ENCODE peak calls at places on chromosomes 12 and 14, in six cellular contexts. R, X, P, C, W and D are unnamed samples.
A peak's percentile ranks its signal among the peaks of the same experiment; 100 is the strongest.

GRCh38 chr14:71441142-71441541 is 491.1 kb upstream of the RGS6 start:
- DNase-seq in R (no peak), X (no peak), P (no peak), C (no peak), W (no peak), D (no peak)

GRCh38 chr12:34198924-34199323 is 176.6 kb downstream of the ALG10 start:
- DNase-seq in R (no peak), X (no peak), P (no peak), C (no peak), W (no peak), D (no peak)

GRCh38 chr12:130703733-130704375 is 12.2 kb downstream of the RIMBP2 start:
- DNase-seq in R (no peak), X (no peak), P (no peak), C (peak; percentile 32), W (no peak), D (no peak)

GRCh38 chr14:67377916-67378315 is 17.8 kb downstream of the EIF2S1 start:
- DNase-seq in R (no peak), X (no peak), P (no peak), C (no peak), W (no peak), D (no peak)

GRCh38 chr12:72289633-72290032 is 17.5 kb downstream of the TRHDE start:
- DNase-seq in R (no peak), X (no peak), P (no peak), C (no peak), W (no peak), D (no peak)

GRCh38 chr14:54225457-54225856 is 171.3 kb upstream of the CDKN3 start:
- DNase-seq in R (no peak), X (no peak), P (no peak), C (no peak), W (no peak), D (no peak)

GRCh38 chr14:36915089-36915488 is 253.4 kb downstream of the PAX9 start:
- DNase-seq in R (no peak), X (no peak), P (no peak), C (no peak), W (no peak), D (no peak)

GRCh38 chr12:10212623-10213131 is at the start of gene GABARAPL1:
- DNase-seq in R (peak; percentile 72), X (peak; percentile 88), P (peak; percentile 93), C (peak; percentile 97), W (peak; percentile 77), D (peak; percentile 69)

GRCh38 chr12:106918746-106919145 is 37.0 kb upstream of the TMEM263 start:
- DNase-seq in R (no peak), X (no peak), P (no peak), C (no peak), W (peak; percentile 38), D (no peak)

GRCh38 chr14:55071870-55072640 is 20.6 kb downstream of the MAPK1IP1L start:
- DNase-seq in R (no peak), X (no peak), P (no peak), C (no peak), W (no peak), D (no peak)

GRCh38 chr14:106419432-106419831 is 893.0 kb downstream of the TMEM121 start:
- DNase-seq in R (no peak), X (no peak), P (no peak), C (no peak), W (no peak), D (no peak)

GRCh38 chr12:7555752-7556151 is 52.2 kb upstream of the CD163 start:
- DNase-seq in R (no peak), X (no peak), P (no peak), C (no peak), W (peak; percentile 13), D (no peak)

GRCh38 chr12:20006856-20007255 is 361.5 kb upstream of the PDE3A start:
- DNase-seq in R (no peak), X (no peak), P (no peak), C (no peak), W (no peak), D (no peak)

GRCh38 chr14:68047910-68048309 is 228.3 kb downstream of the RAD51B start:
- DNase-seq in R (no peak), X (no peak), P (no peak), C (no peak), W (no peak), D (no peak)

GRCh38 chr12:104317538-104318210 is 14.1 kb downstream of the EID3 start:
- DNase-seq in R (no peak), X (no peak), P (no peak), C (no peak), W (no peak), D (no peak)

GRCh38 chr12:62802981-62803380 is 132.0 kb downstream of the PPM1H start:
- DNase-seq in R (no peak), X (no peak), P (no peak), C (no peak), W (no peak), D (no peak)

GRCh38 chr14:75292886-75293285 is 14.3 kb downstream of the FOS start:
- DNase-seq in R (no peak), X (no peak), P (no peak), C (no peak), W (no peak), D (no peak)

GRCh38 chr14:90624228-90624627 is 192.0 kb downstream of the TTC7B start:
- DNase-seq in R (no peak), X (peak; percentile 28), P (no peak), C (no peak), W (no peak), D (no peak)

GRCh38 chr12:25135531-25136154 is 59.3 kb downstream of the DNAI7 start:
- DNase-seq in R (no peak), X (no peak), P (no peak), C (no peak), W (no peak), D (no peak)

GRCh38 chr14:105588236-105588860 is 62.0 kb downstream of the TMEM121 start:
- DNase-seq in R (no peak), X (no peak), P (peak; percentile 64), C (peak; percentile 60), W (no peak), D (no peak)

GRCh38 chr12:64747681-64748080 is 11.5 kb downstream of the GNS start:
- DNase-seq in R (no peak), X (no peak), P (no peak), C (no peak), W (no peak), D (no peak)

GRCh38 chr14:39365354-39365753 is 66.9 kb downstream of the FBXO33 start:
- DNase-seq in R (no peak), X (no peak), P (no peak), C (no peak), W (no peak), D (no peak)

DNA sequence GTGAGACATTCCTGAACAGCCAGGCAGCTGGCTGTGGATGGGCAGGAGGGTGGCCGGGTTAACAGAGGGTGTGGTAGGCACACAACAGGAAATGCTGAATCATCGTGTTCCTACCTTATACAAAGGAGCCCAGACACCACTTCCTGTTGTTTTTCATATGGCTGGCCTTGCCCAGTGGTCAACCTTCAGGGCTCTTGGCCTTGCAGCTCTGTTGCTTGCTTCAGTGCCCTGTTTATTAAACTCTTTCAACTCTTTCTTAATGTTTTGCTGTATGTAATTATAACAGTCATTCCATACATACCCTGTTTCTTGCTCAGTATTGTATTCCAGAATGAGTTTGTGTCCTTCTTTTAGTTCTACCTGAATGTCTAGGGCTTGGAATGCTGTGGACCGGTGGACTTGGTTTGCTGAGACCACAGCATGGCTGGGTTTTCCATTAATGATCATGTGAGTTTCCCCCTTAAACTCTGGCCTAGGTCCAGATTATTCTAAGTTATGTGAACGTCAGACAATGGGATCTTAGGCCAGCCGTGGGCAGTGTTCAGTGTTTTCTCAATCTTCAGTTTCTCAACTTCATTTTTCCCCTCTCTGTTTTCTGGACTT is 11.9 kb downstream of the CFAP54 start:
- DNase-seq in R (no peak), X (peak; percentile 20), P (peak; percentile 82), C (no peak), W (peak; percentile 47), D (no peak)
- TF ChIP-seq POLR2AphosphoS5 in R (no peak), X (peak; percentile 37), P (peak; percentile 84), C (peak; percentile 84), W (no peak), D (no peak)

GRCh38 chr12:76559277-76560082 is at the start of gene OSBPL8:
- DNase-seq in R (peak; percentile 75), X (peak; percentile 95), P (peak; percentile 100), C (peak; percentile 99), W (peak; percentile 95), D (peak; percentile 67)
- TF ChIP-seq POLR2A in R (peak; percentile 93), X (peak; percentile 84), P (peak; percentile 17), C (peak; percentile 94), W (peak; percentile 97), D (peak; percentile 94)

GRCh38 chr12:122918827-122919226 is 22.9 kb upstream of the VPS37B start:
- DNase-seq in R (no peak), X (no peak), P (no peak), C (no peak), W (no peak), D (no peak)

GRCh38 chr12:122921917-122922316 is 26.0 kb upstream of the VPS37B start:
- DNase-seq in R (no peak), X (no peak), P (no peak), C (no peak), W (no peak), D (no peak)

GRCh38 chr12:122920687-122921086 is 24.8 kb upstream of the VPS37B start:
- DNase-seq in R (no peak), X (no peak), P (no peak), C (no peak), W (no peak), D (no peak)

GRCh38 chr12:122917508-122918227 is 21.7 kb upstream of the VPS37B start:
- DNase-seq in R (no peak), X (peak; percentile 59), P (no peak), C (no peak), W (peak; percentile 42), D (no peak)
- TF ChIP-seq POLR2AphosphoS5 in R (no peak), X (peak; percentile 31), P (no peak), C (peak; percentile 19), W (no peak), D (no peak)

GRCh38 chr12:123078114-123078465 is 72.8 kb downstream of the PITPNM2 start:
- DNase-seq in R (no peak), X (no peak), P (no peak), C (peak; percentile 68), W (no peak), D (no peak)
- TF ChIP-seq POLR2A in R (no peak), X (no peak), P (no peak), C (no peak), W (no peak), D (no peak)

GRCh38 chr12:55978393-55978792 is 4.5 kb downstream of the RAB5B start:
- DNase-seq in R (no peak), X (no peak), P (no peak), C (no peak), W (no peak), D (no peak)
- TF ChIP-seq POLR2AphosphoS5 in R (no peak), X (no peak), P (no peak), C (no peak), W (no peak), D (no peak)